ENCODE peak calls at places on chromosome 5, in five cellular contexts. E is stimulated activated CD8-positive, alpha-beta memory T cell treated with anti-CD3 and anti-CD28 coated beads, Interleukin-7, amount 100 ng/mL, for 24 hours; G is mesenchymal stem cell; T is fibroblast of lung; J is WTC11. Y is an unnamed sample.

GRCh38 chr5:119996128-119996527 is 366.8 kb downstream of the FAM170A start:
- DNase-seq in G (no peak), E (no peak), J (no peak), T (no peak), Y (no peak)

GRCh38 chr5:179274321-179275315 is 70.6 kb downstream of the ADAMTS2 start:
- DNase-seq in E (no peak), G (no peak), J (no peak), T (no peak), Y (peak)

GRCh38 chr5:1958211-1959010 is 75.7 kb upstream of the IRX4 start:
- DNase-seq in T (no peak), J (no peak), G (no peak), E (no peak), Y (no peak)

GRCh38 chr5:100131161-100131560 is 404.0 kb upstream of the FAM174A start:
- DNase-seq in G (no peak), J (no peak), T (peak), E (no peak), Y (no peak)

GRCh38 chr5:78647411-78647818 is 1.2 kb downstream of the LHFPL2 start:
- DNase-seq in T (peak), J (no peak), G (peak), E (no peak), Y (no peak)

GRCh38 chr5:168600409-168600808 is 21.2 kb upstream of the PANK3 start:
- DNase-seq in G (no peak), J (peak), E (no peak), T (no peak), Y (peak)

GRCh38 chr5:126619781-126620180 is 19.0 kb downstream of the PHAX start:
- DNase-seq in J (no peak), G (no peak), T (peak), E (no peak), Y (no peak)

GRCh38 chr5:90602681-90603080 is 44.1 kb downstream of the ADGRV1 start:
- DNase-seq in T (no peak), J (no peak), G (no peak), E (no peak), Y (no peak)

GRCh38 chr5:158198636-158199035 is 339.7 kb upstream of the CLINT1 start:
- DNase-seq in J (no peak), G (no peak), E (no peak), T (no peak), Y (no peak)

GRCh38 chr5:42514759-42515158 is 91.5 kb downstream of the GHR start:
- DNase-seq in E (no peak), T (no peak), J (no peak), G (no peak), Y (peak)

GRCh38 chr5:75681125-75681830 is 36.0 kb downstream of the POC5 start:
- DNase-seq in J (no peak), E (no peak), G (peak), T (peak), Y (peak)

GRCh38 chr5:79689541-79690466 is at the start of gene CMYA5:
- DNase-seq in J (peak), G (peak), E (no peak), T (peak), Y (peak)

GRCh38 chr5:61263072-61263471 is 69.0 kb upstream of the ZSWIM6 start:
- DNase-seq in E (no peak), G (no peak), T (no peak), J (no peak), Y (no peak)

GRCh38 chr5:148659641-148660345 is 5.5 kb upstream of the HTR4 start:
- DNase-seq in T (no peak), E (no peak), G (no peak), J (no peak), Y (no peak)

GRCh38 chr5:55865831-55866230 is 14.7 kb downstream of the IL31RA start:
- DNase-seq in J (no peak), G (peak), E (no peak), T (peak), Y (peak)

GRCh38 chr5:109852371-109853160 is 162.8 kb downstream of the MAN2A1 start:
- DNase-seq in T (peak), G (peak), J (no peak), E (no peak), Y (no peak)

GRCh38 chr5:140595538-140595937 is 30.9 kb downstream of the SLC35A4 start:
- DNase-seq in T (no peak), J (no peak), E (no peak), G (no peak), Y (no peak)

GRCh38 chr5:53406630-53407316 is 73.7 kb upstream of the FST start:
- DNase-seq in E (no peak), J (no peak), T (peak), G (peak), Y (no peak)

GRCh38 chr5:7848296-7848695 is 2.6 kb downstream of the CFAP90 start:
- DNase-seq in T (no peak), G (no peak), E (no peak), J (no peak), Y (no peak)

GRCh38 chr5:167319243-167319642 is 972.2 kb upstream of the WWC1 start:
- DNase-seq in J (no peak), G (no peak), T (no peak), E (no peak), Y (no peak)

GRCh38 chr5:50302815-50303490 is 138.1 kb downstream of the EMB start:
- DNase-seq in E (no peak), T (peak), G (no peak), J (no peak), Y (no peak)

GRCh38 chr5:168443950-168444700 is 42.1 kb upstream of the RARS1 start:
- DNase-seq in J (no peak), G (no peak), T (peak), E (no peak), Y (no peak)

GRCh38 chr5:24750356-24750755 is 105.6 kb upstream of the CDH10 start:
- DNase-seq in G (no peak), E (no peak), T (no peak), J (no peak), Y (no peak)

GRCh38 chr5:76705574-76705973 is 10.4 kb upstream of the F2R start:
- DNase-seq in E (no peak), J (no peak), G (no peak), T (no peak), Y (no peak)